ENCODE peak calls at places on chromosomes 5 and 9, in five cellular contexts. One of them, this sample, is unnamed.

GRCh38 chr5:30279237-30279636 is 914.2 kb upstream of the CDH6 start:
- DNase-seq in cardiac fibroblast: peak; percentile 6
- DNase-seq in neural crest cell: no peak
- DNase-seq in RWPE2: no peak
- DNase-seq in mucosa of descending colon: no peak
- DNase-seq in this sample: peak; percentile 57

GRCh38 chr5:122053181-122054109 is 24.6 kb downstream of the LOX start:
- DNase-seq in cardiac fibroblast: peak; percentile 66
- DNase-seq in neural crest cell: no peak
- DNase-seq in RWPE2: peak; percentile 57
- DNase-seq in mucosa of descending colon: peak; percentile 21
- DNase-seq in this sample: no peak

GRCh38 chr5:52269853-52270252 is 517.9 kb upstream of the ITGA1 start:
- DNase-seq in cardiac fibroblast: no peak
- DNase-seq in neural crest cell: no peak
- DNase-seq in RWPE2: no peak
- DNase-seq in mucosa of descending colon: no peak
- DNase-seq in this sample: no peak

GRCh38 chr9:121989010-121989409 is 104.1 kb downstream of the TTLL11 start:
- DNase-seq in cardiac fibroblast: peak; percentile 33
- DNase-seq in neural crest cell: no peak
- DNase-seq in RWPE2: no peak
- DNase-seq in mucosa of descending colon: no peak
- DNase-seq in this sample: no peak

GRCh38 chr5:138745268-138745667 is 8.0 kb upstream of the CTNNA1 start:
- DNase-seq in cardiac fibroblast: no peak
- DNase-seq in neural crest cell: no peak
- DNase-seq in RWPE2: no peak
- DNase-seq in mucosa of descending colon: no peak
- DNase-seq in this sample: no peak

GRCh38 chr9:137358126-137358525 is 56.1 kb upstream of the NRARP start:
- DNase-seq in cardiac fibroblast: no peak
- DNase-seq in neural crest cell: no peak
- DNase-seq in RWPE2: no peak
- DNase-seq in mucosa of descending colon: no peak
- DNase-seq in this sample: no peak

GRCh38 chr5:16179936-16180788 is 571 bp upstream of the MARCHF11 start:
- DNase-seq in cardiac fibroblast: no peak
- DNase-seq in neural crest cell: no peak
- DNase-seq in RWPE2: no peak
- DNase-seq in mucosa of descending colon: no peak
- DNase-seq in this sample: no peak

GRCh38 chr9:23621166-23621565 is 204.9 kb downstream of the ELAVL2 start:
- DNase-seq in cardiac fibroblast: no peak
- DNase-seq in neural crest cell: no peak
- DNase-seq in RWPE2: no peak
- DNase-seq in mucosa of descending colon: no peak
- DNase-seq in this sample: peak; percentile 73

GRCh38 chr5:166716856-166717492 is 1574.5 kb upstream of the WWC1 start:
- DNase-seq in cardiac fibroblast: no peak
- DNase-seq in neural crest cell: no peak
- DNase-seq in RWPE2: no peak
- DNase-seq in mucosa of descending colon: no peak
- DNase-seq in this sample: no peak

GRCh38 chr9:93681316-93682154 is 105.2 kb downstream of the PHF2 start:
- DNase-seq in cardiac fibroblast: no peak
- DNase-seq in neural crest cell: peak; percentile 1
- DNase-seq in RWPE2: peak; percentile 50
- DNase-seq in mucosa of descending colon: peak; percentile 19
- DNase-seq in this sample: no peak

GRCh38 chr9:79570449-79571308 is 1.1 kb upstream of the TLE4 start:
- DNase-seq in cardiac fibroblast: peak; percentile 51
- DNase-seq in neural crest cell: peak; percentile 56
- DNase-seq in RWPE2: peak; percentile 51
- DNase-seq in mucosa of descending colon: peak; percentile 57
- DNase-seq in this sample: peak; percentile 77

GRCh38 chr9:27037499-27037898 is 32.0 kb upstream of the LRRC19 start:
- DNase-seq in cardiac fibroblast: no peak
- DNase-seq in neural crest cell: no peak
- DNase-seq in RWPE2: no peak
- DNase-seq in mucosa of descending colon: no peak
- DNase-seq in this sample: no peak
- TF ChIP-seq CTCF in cardiac fibroblast: no peak
- TF ChIP-seq CTCF in neural crest cell: no peak
- TF ChIP-seq CTCF in RWPE2: no peak
- TF ChIP-seq CTCF in mucosa of descending colon: no peak
- TF ChIP-seq CTCF in this sample: no peak

GRCh38 chr9:97109194-97109811 is 70.4 kb upstream of the CTSV start:
- DNase-seq in cardiac fibroblast: peak; percentile 68
- DNase-seq in neural crest cell: no peak
- DNase-seq in RWPE2: no peak
- DNase-seq in mucosa of descending colon: peak; percentile 60
- DNase-seq in this sample: peak; percentile 6
- TF ChIP-seq CTCF in cardiac fibroblast: peak; percentile 64
- TF ChIP-seq CTCF in neural crest cell: peak; percentile 66
- TF ChIP-seq CTCF in RWPE2: peak; percentile 90
- TF ChIP-seq CTCF in mucosa of descending colon: no peak
- TF ChIP-seq CTCF in this sample: no peak

GRCh38 chr5:101728933-101729332 is 567.2 kb downstream of the SLCO4C1 start:
- DNase-seq in cardiac fibroblast: peak; percentile 1
- DNase-seq in neural crest cell: no peak
- DNase-seq in RWPE2: no peak
- DNase-seq in mucosa of descending colon: no peak
- DNase-seq in this sample: no peak
- TF ChIP-seq CTCF in cardiac fibroblast: no peak
- TF ChIP-seq CTCF in neural crest cell: peak; percentile 42
- TF ChIP-seq CTCF in RWPE2: peak; percentile 36
- TF ChIP-seq CTCF in mucosa of descending colon: no peak
- TF ChIP-seq CTCF in this sample: no peak

DNA sequence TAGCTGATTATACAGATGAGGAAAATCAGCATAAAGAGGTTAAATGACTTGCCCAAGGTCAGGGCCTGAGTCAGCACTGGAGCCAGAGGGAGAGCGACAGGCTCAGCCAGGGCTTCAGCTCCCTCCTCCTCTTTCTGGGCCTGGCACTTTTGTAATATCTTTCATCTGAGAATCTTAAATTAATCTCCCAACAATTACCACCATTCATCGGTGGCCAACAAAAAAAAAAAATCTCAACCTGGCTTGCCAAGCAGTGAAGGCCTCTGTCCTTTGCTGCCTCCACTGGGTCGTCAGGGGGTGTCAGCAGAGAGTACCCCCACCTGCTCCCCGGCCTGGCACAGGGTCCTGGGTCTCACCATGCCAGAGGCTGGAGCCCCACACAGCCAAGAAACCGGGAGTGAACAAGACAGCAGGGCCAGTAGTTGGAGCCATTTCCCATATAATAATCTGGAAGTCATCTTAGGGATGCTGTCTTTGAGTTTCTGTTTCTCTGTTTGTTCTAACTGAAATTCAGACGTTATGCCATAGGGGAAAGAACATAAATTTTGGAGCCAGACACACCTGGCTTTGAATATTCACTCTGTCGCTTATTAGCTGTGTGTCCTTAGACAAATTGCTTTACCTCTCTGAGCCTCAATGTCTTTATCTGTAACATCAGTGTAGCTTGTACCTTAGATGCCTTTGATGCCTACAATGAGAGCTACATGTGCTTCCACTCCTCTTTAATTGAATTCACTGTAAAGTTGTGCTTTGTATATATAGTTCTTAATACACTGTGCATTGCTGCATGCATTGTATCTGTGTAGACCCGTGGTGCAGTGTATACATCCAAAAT is 299.9 kb upstream of the MSX2 start:
- DNase-seq in cardiac fibroblast: no peak
- DNase-seq in neural crest cell: no peak
- DNase-seq in RWPE2: no peak
- DNase-seq in mucosa of descending colon: no peak
- DNase-seq in this sample: no peak
- TF ChIP-seq CTCF in cardiac fibroblast: no peak
- TF ChIP-seq CTCF in neural crest cell: no peak
- TF ChIP-seq CTCF in RWPE2: peak; percentile 46
- TF ChIP-seq CTCF in mucosa of descending colon: no peak
- TF ChIP-seq CTCF in this sample: no peak

GRCh38 chr5:55406292-55406691 is 98.5 kb downstream of the MTREX start:
- DNase-seq in cardiac fibroblast: no peak
- DNase-seq in neural crest cell: no peak
- DNase-seq in RWPE2: no peak
- DNase-seq in mucosa of descending colon: no peak
- DNase-seq in this sample: no peak

GRCh38 chr5:55407984-55408383 is 100.2 kb downstream of the MTREX start:
- DNase-seq in cardiac fibroblast: no peak
- DNase-seq in neural crest cell: no peak
- DNase-seq in RWPE2: no peak
- DNase-seq in mucosa of descending colon: no peak
- DNase-seq in this sample: no peak

GRCh38 chr5:55407059-55407684 is 99.4 kb downstream of the MTREX start:
- DNase-seq in cardiac fibroblast: peak; percentile 73
- DNase-seq in neural crest cell: no peak
- DNase-seq in RWPE2: no peak
- DNase-seq in mucosa of descending colon: no peak
- DNase-seq in this sample: peak; percentile 30

DNA sequence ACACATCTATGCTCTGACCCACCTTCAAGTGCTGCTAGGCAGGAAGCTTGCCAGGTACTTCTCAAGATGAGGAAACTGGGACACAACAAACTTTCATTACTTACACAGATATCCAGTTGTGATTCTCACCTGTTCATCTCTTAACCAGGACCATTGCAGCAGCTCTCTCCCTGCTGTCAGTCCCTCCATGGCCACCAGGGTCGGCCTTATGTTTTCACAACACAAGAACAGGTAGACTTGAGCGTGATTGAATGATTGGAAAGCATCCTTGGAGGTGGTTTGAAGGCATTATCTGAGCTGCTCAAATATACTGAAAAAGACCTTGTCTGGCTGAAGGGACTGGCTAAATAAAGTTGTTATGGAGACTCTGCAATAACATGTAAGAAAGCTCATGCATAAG is 94.4 kb downstream of the MTREX start:
- DNase-seq in cardiac fibroblast: no peak
- DNase-seq in neural crest cell: no peak
- DNase-seq in RWPE2: no peak
- DNase-seq in mucosa of descending colon: no peak
- DNase-seq in this sample: no peak
- TF ChIP-seq CTCF in cardiac fibroblast: peak; percentile 38
- TF ChIP-seq CTCF in neural crest cell: peak; percentile 46
- TF ChIP-seq CTCF in RWPE2: peak; percentile 13
- TF ChIP-seq CTCF in mucosa of descending colon: no peak
- TF ChIP-seq CTCF in this sample: no peak

GRCh38 chr5:160266752-160267345 is 37.5 kb downstream of the FABP6 start:
- DNase-seq in cardiac fibroblast: no peak
- DNase-seq in neural crest cell: no peak
- DNase-seq in RWPE2: no peak
- DNase-seq in mucosa of descending colon: no peak
- DNase-seq in this sample: no peak
- TF ChIP-seq CTCF in cardiac fibroblast: no peak
- TF ChIP-seq CTCF in neural crest cell: peak; percentile 49
- TF ChIP-seq CTCF in RWPE2: no peak
- TF ChIP-seq CTCF in mucosa of descending colon: no peak
- TF ChIP-seq CTCF in this sample: no peak

GRCh38 chr9:134684375-134684723 is 42.7 kb downstream of the COL5A1 start:
- DNase-seq in cardiac fibroblast: no peak
- DNase-seq in neural crest cell: no peak
- DNase-seq in RWPE2: peak; percentile 16
- DNase-seq in mucosa of descending colon: no peak
- DNase-seq in this sample: no peak
- TF ChIP-seq CTCF in cardiac fibroblast: no peak
- TF ChIP-seq CTCF in neural crest cell: no peak
- TF ChIP-seq CTCF in RWPE2: no peak
- TF ChIP-seq CTCF in mucosa of descending colon: no peak
- TF ChIP-seq CTCF in this sample: no peak

GRCh38 chr5:143404416-143405062 is 1.1 kb upstream of the NR3C1 start:
- DNase-seq in cardiac fibroblast: peak; percentile 95
- DNase-seq in neural crest cell: peak; percentile 18
- DNase-seq in RWPE2: peak; percentile 80
- DNase-seq in mucosa of descending colon: peak; percentile 79
- DNase-seq in this sample: peak; percentile 84
- TF ChIP-seq CTCF in cardiac fibroblast: no peak
- TF ChIP-seq CTCF in neural crest cell: no peak
- TF ChIP-seq CTCF in RWPE2: no peak
- TF ChIP-seq CTCF in mucosa of descending colon: no peak
- TF ChIP-seq CTCF in this sample: no peak

GRCh38 chr5:158880514-158881001 is 219.2 kb downstream of the EBF1 start:
- DNase-seq in cardiac fibroblast: no peak
- DNase-seq in neural crest cell: no peak
- DNase-seq in RWPE2: no peak
- DNase-seq in mucosa of descending colon: no peak
- DNase-seq in this sample: no peak
- TF ChIP-seq CTCF in cardiac fibroblast: no peak
- TF ChIP-seq CTCF in neural crest cell: no peak
- TF ChIP-seq CTCF in RWPE2: peak; percentile 13
- TF ChIP-seq CTCF in mucosa of descending colon: no peak
- TF ChIP-seq CTCF in this sample: no peak

This sample was measured in astrocyte.